ENCODE peak calls at places on chromosomes 5 and 9, in nine cellular contexts. D is KG1, K is osteoblast, W is AG08396, F is mucosa of descending colon, Q is DMS153, A is activated T-cell treated with anti-CD3 and anti-CD28 coated beads for 1 hour, M is substantia nigra, R is cardiac muscle cell. Y is an unnamed sample.

GRCh38 chr9:19992556-19992955 is 203.7 kb upstream of the SLC24A2 start:
- DNase-seq in D (no peak), K (no peak), W (no peak), F (no peak), Q (peak), A (no peak), M (no peak), R (no peak), Y (peak)

GRCh38 chr5:116473706-116474105 is 100.9 kb downstream of the SEMA6A start:
- DNase-seq in D (no peak), K (no peak), W (no peak), F (no peak), Q (no peak), A (no peak), M (no peak), R (no peak), Y (no peak)

GRCh38 chr5:159878988-159879471 is 37.3 kb upstream of the ADRA1B start:
- DNase-seq in D (no peak), K (peak), W (peak), F (peak), Q (no peak), A (no peak), M (peak), R (peak), Y (no peak)

GRCh38 chr9:83935276-83935890 is 14.2 kb upstream of the KIF27 start:
- DNase-seq in D (no peak), K (peak), W (peak), F (no peak), Q (no peak), A (no peak), M (no peak), R (no peak), Y (no peak)

GRCh38 chr9:5592231-5592630 is 36.7 kb upstream of the RIC1 start:
- DNase-seq in D (no peak), K (no peak), W (no peak), F (no peak), Q (no peak), A (no peak), M (no peak), R (no peak), Y (no peak)

GRCh38 chr5:17283121-17283415 is 65.6 kb downstream of the BASP1 start:
- DNase-seq in D (no peak), K (no peak), W (no peak), F (no peak), Q (no peak), A (no peak), M (no peak), R (no peak), Y (no peak)

GRCh38 chr9:92724528-92725265 is 39.9 kb downstream of the BICD2 start:
- DNase-seq in D (no peak), K (peak), W (no peak), F (peak), Q (peak), A (no peak), M (no peak), R (no peak), Y (no peak)

GRCh38 chr5:65805082-65805481 is 83.1 kb downstream of the NLN start:
- DNase-seq in D (no peak), K (no peak), W (no peak), F (no peak), Q (no peak), A (no peak), M (no peak), R (no peak), Y (no peak)

GRCh38 chr5:17196686-17197085 is 20.7 kb upstream of the BASP1 start:
- DNase-seq in D (no peak), K (no peak), W (no peak), F (no peak), Q (no peak), A (no peak), M (no peak), R (no peak), Y (no peak)

GRCh38 chr5:145975361-145976066 is 39.1 kb downstream of the SH3RF2 start:
- DNase-seq in D (no peak), K (peak), W (no peak), F (peak), Q (no peak), A (no peak), M (no peak), R (peak), Y (peak)

GRCh38 chr5:89686081-89686765 is 723.3 kb downstream of the CETN3 start:
- DNase-seq in D (no peak), K (peak), W (no peak), F (no peak), Q (peak), A (no peak), M (no peak), R (no peak), Y (no peak)